ENCODE peak calls at places on chromosomes 5 and 9, in nine cellular contexts. J, Q, I, Y, B, W, O, Z and S are unnamed samples. For H3K27me3, the result is how much of the 10 kb centered on the place peaks cover.

GRCh38 chr9:129702563-129702962 is 37.1 kb downstream of the PRRX2 start:
- DNase-seq in Q (no peak), J (no peak), I (no peak), Z (no peak), B (no peak), Y (no peak), O (no peak), W (no peak), S (peak)

GRCh38 chr9:101587644-101588043 is 7.1 kb downstream of the PPP3R2 start:
- DNase-seq in B (no peak), I (no peak), O (no peak), Z (no peak), J (no peak), Y (no peak), W (no peak), Q (no peak), S (no peak)

GRCh38 chr5:124754206-124754927 is 7.9 kb upstream of the ZNF608 start:
- DNase-seq in Y (no peak), I (no peak), B (no peak), J (no peak), Q (no peak), Z (no peak), O (no peak), W (no peak), S (no peak)

GRCh38 chr5:172659909-172660628 is 19.0 kb downstream of the NEURL1B start:
- DNase-seq in J (no peak), Z (no peak), Q (peak), B (peak), O (no peak), I (peak), W (peak), Y (peak), S (peak)

GRCh38 chr9:94632736-94633135 is 6.6 kb downstream of the FBP1 start:
- DNase-seq in Y (no peak), J (no peak), Z (no peak), I (no peak), O (no peak), B (no peak), Q (no peak), W (no peak), S (no peak)

GRCh38 chr5:99102073-99102697 is 173.4 kb upstream of the CHD1 start:
- DNase-seq in J (no peak), B (no peak), W (no peak), Z (no peak), Q (no peak), I (no peak), O (no peak), Y (no peak), S (no peak)

GRCh38 chr9:116632990-116633441 is 54.1 kb upstream of the TRIM32 start:
- DNase-seq in Z (no peak), B (no peak), Y (no peak), O (no peak), J (no peak), I (no peak), Q (no peak), W (no peak), S (no peak)

GRCh38 chr9:80090317-80090716 is 518.6 kb downstream of the TLE4 start:
- DNase-seq in Y (no peak), I (no peak), O (no peak), J (no peak), B (no peak), Z (no peak), W (no peak), Q (no peak), S (no peak)

GRCh38 chr5:40847525-40847924 is 6.4 kb downstream of the CARD6 start:
- DNase-seq in Q (no peak), I (no peak), B (no peak), O (no peak), Z (no peak), Y (no peak), W (no peak), J (no peak), S (no peak)

GRCh38 chr5:58462623-58463230 is 2.8 kb upstream of the PLK2 start:
- DNase-seq in J (no peak), B (peak), I (peak), W (no peak), O (peak), Z (peak), Y (no peak), Q (peak), S (no peak)

GRCh38 chr5:61230492-61230891 is 68.2 kb upstream of the SMIM15 start:
- DNase-seq in Q (no peak), J (no peak), Z (no peak), O (no peak), B (no peak), W (no peak), I (no peak), Y (no peak), S (no peak)

DNA sequence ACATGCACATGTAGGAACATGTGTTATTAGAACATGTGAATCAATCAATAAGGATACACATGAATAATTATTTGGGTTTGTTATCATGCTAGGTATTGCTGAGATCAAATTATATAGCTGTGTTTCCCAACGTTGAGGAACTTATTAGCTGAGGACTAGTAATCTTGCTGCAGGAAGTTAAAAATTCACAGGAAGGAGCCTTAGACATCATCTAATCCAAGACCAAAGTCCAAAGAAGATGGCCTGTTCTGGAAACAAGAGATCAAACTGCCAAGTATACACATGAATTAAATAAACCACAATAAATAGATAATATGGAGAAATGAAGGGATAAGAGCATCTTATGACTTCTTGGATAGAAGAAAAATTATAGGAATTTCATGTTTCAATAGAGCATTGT is 19.9 kb downstream of the POU5F2 start:
- DNase-seq in B (no peak), W (no peak), Z (no peak), O (no peak), Y (no peak), Q (no peak), J (no peak), I (no peak), S (no peak)
- H3K27me3 ChIP-seq in B (under half), W (under half), Z (under half), O (under half), Y (under half), Q (under half), J (under half), I (under half), S (under half)

GRCh38 chr9:96022445-96023031 is 147.0 kb downstream of the ERCC6L2 start:
- DNase-seq in Y (no peak), Z (no peak), B (peak), W (no peak), J (peak), I (no peak), Q (peak), O (no peak), S (no peak)
- H3K4me3 ChIP-seq in Y (no peak), Z (no peak), B (peak), W (peak), J (peak), I (no peak), Q (peak), O (no peak), S (peak)

DNA sequence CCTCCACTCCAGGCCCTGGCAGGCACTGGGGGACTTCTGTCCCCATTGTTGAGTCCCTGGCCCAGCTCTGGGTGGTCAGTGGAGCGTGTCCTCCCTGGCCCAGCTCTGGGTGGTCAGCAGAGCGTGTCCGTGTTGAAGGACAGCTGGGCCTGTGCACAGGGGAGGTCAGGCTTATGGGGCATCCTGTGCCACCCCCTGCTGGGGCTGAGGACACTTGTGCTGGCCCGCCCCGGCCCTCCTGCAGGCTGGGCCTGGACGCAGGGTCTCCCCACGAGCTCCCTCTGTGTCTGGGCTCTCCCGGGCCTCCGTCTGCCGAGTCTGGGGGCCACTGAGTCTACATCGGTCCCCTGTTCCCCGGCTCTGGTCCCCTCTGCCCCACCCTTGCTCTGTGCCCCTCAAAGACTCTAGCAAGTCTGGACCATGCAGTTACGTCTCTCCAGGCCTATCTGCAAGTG is 11.5 kb upstream of the CLIC3 start:
- DNase-seq in I (no peak), B (no peak), O (no peak), Y (no peak), W (no peak), Q (no peak), J (no peak), Z (no peak), S (no peak)
- TF ChIP-seq CTCF in I (no peak), B (no peak), O (no peak), Y (no peak), W (no peak), Q (no peak), J (no peak), Z (no peak), S (no peak)

DNA sequence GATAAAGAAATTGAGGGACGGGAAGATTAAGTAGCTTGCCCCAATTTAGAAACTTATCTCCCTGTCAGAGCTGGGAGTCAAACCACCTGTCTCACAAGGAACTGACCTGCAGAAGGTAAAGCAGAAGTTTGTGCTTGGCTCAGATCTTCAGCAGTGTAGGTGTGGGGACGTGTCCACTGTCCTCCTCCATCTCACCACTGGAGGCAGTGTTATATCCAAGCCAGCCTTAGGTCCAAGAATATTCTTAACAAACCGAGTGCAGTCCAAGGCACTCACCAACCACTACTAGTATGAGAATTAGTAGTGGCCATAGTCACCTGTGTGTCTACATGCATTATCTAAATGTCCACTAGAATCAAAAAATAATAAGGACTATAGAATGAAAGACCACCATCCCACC is 86.3 kb upstream of the IRX1 start:
- DNase-seq in B (no peak), J (no peak), Z (no peak), Q (no peak), Y (no peak), O (no peak), I (no peak), W (no peak), S (no peak)
- H3K27me3 ChIP-seq in B (under half), J (under half), Z (under half), Q (under half), Y (under half), O (under half), I (under half), W (under half), S (under half)

GRCh38 chr9:14311940-14312572 is 1.9 kb downstream of the NFIB start:
- DNase-seq in I (no peak), Z (peak), W (no peak), Q (no peak), B (no peak), Y (no peak), O (no peak), J (no peak), S (no peak)
- H3K4me3 ChIP-seq in I (peak), Z (peak), W (peak), Q (no peak), B (peak), Y (peak), O (no peak), J (peak), S (peak)

GRCh38 chr5:157951673-157952373 is 92.9 kb upstream of the CLINT1 start:
- DNase-seq in J (no peak), B (peak), Q (no peak), Y (no peak), Z (no peak), I (no peak), W (no peak), O (no peak), S (no peak)

GRCh38 chr5:157949520-157949919 is 90.6 kb upstream of the CLINT1 start:
- DNase-seq in Z (no peak), I (no peak), Y (no peak), J (no peak), B (no peak), W (no peak), Q (no peak), O (no peak), S (no peak)

GRCh38 chr5:157952374-157952685 is 93.4 kb upstream of the CLINT1 start:
- DNase-seq in Y (no peak), Z (no peak), Q (no peak), J (no peak), B (no peak), O (no peak), W (no peak), I (no peak), S (no peak)

GRCh38 chr5:157947156-157947555 is 88.2 kb upstream of the CLINT1 start:
- DNase-seq in Z (peak), W (no peak), I (no peak), Q (no peak), B (no peak), Y (no peak), J (no peak), O (no peak), S (no peak)

GRCh38 chr5:157948738-157949410 is 89.9 kb upstream of the CLINT1 start:
- DNase-seq in J (peak), B (peak), O (peak), Y (peak), I (peak), Q (peak), Z (peak), W (peak), S (peak)
- TF ChIP-seq CTCF in J (peak), B (peak), O (peak), Y (peak), I (peak), Q (peak), Z (peak), W (peak), S (peak)

GRCh38 chr9:84567776-84568175 is 101.8 kb upstream of the NTRK2 start:
- DNase-seq in J (no peak), O (no peak), Q (no peak), W (no peak), Y (no peak), B (no peak), Z (no peak), I (no peak), S (no peak)

GRCh38 chr9:84557751-84558150 is 111.8 kb upstream of the NTRK2 start:
- DNase-seq in Q (no peak), O (no peak), I (no peak), Y (no peak), W (no peak), B (no peak), Z (no peak), J (no peak), S (no peak)

DNA sequence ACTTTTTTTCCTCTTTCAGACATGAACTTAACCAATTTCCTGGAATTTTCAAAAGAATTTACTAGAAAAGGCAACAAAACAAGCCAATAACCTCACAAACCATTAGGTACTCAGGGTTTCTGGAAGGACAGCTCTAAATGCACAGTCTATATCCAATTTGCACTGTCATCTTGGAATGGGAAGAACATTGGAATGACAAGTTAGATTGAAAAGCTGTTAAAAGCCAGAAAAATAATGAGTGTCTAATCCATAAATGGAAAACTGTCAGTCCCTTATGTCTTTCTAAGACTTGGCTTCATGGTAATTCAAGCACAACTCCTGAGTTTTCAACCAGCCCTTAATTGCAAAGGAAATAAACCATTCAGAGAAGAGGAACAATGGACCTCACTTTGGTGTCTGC is 105.8 kb upstream of the NTRK2 start:
- DNase-seq in W (no peak), Q (no peak), Z (no peak), O (no peak), J (no peak), Y (no peak), I (no peak), B (no peak), S (no peak)
- H3K27me3 ChIP-seq in W (under half), Q (under half), Z (under half), O (under half), J (under half), Y (under half), I (under half), B (under half), S (under half)

GRCh38 chr9:93596399-93596798 is 20.0 kb downstream of the PHF2 start:
- DNase-seq in O (no peak), B (no peak), Z (no peak), W (no peak), Y (no peak), I (no peak), J (no peak), Q (no peak), S (no peak)

GRCh38 chr9:93597142-93597706 is 20.8 kb downstream of the PHF2 start:
- DNase-seq in Y (no peak), O (no peak), W (no peak), I (no peak), B (no peak), Z (no peak), J (no peak), Q (no peak), S (no peak)

GRCh38 chr9:93594041-93594756 is 17.8 kb downstream of the PHF2 start:
- DNase-seq in B (peak), Z (no peak), I (no peak), Y (peak), J (no peak), O (no peak), W (peak), Q (no peak), S (peak)

GRCh38 chr9:93595861-93596365 is 19.5 kb downstream of the PHF2 start:
- DNase-seq in O (no peak), Y (no peak), W (peak), I (no peak), Z (no peak), B (no peak), J (no peak), Q (no peak), S (no peak)

GRCh38 chr9:93595461-93595860 is 19.1 kb downstream of the PHF2 start:
- DNase-seq in J (no peak), I (no peak), W (no peak), B (no peak), Y (peak), O (no peak), Z (no peak), Q (no peak), S (no peak)
- H3K4me3 ChIP-seq in J (no peak), I (no peak), W (no peak), B (no peak), Y (no peak), O (no peak), Z (no peak), Q (no peak), S (no peak)

GRCh38 chr9:87083986-87084385 is 136.7 kb upstream of the GAS1 start:
- DNase-seq in I (no peak), Y (no peak), J (no peak), B (no peak), W (no peak), O (no peak), Q (no peak), Z (no peak), S (no peak)

GRCh38 chr9:87084407-87084806 is 137.1 kb upstream of the GAS1 start:
- DNase-seq in B (no peak), I (no peak), Z (no peak), W (no peak), Y (no peak), Q (no peak), J (no peak), O (no peak), S (no peak)

GRCh38 chr9:87081523-87081922 is 134.2 kb upstream of the GAS1 start:
- DNase-seq in J (no peak), Y (no peak), O (no peak), W (no peak), Q (no peak), I (no peak), Z (no peak), B (no peak), S (no peak)

GRCh38 chr9:87077986-87078385 is 130.7 kb upstream of the GAS1 start:
- DNase-seq in Q (no peak), I (no peak), W (no peak), O (no peak), Y (no peak), Z (no peak), B (no peak), J (no peak), S (no peak)

GRCh38 chr9:87080512-87081225 is 133.4 kb upstream of the GAS1 start:
- DNase-seq in W (no peak), J (no peak), I (no peak), Y (no peak), B (peak), O (no peak), Q (no peak), Z (no peak), S (no peak)
- TF ChIP-seq CTCF in W (no peak), J (peak), I (no peak), Y (no peak), B (peak), O (peak), Q (peak), Z (no peak), S (no peak)

GRCh38 chr9:21287280-21287679 is 17.8 kb downstream of the IFNA5 start:
- DNase-seq in Y (no peak), Q (no peak), B (no peak), I (no peak), Z (no peak), J (no peak), O (no peak), W (no peak), S (no peak)
- H3K27me3 ChIP-seq in Y (under half), Q (under half), B (under half), I (under half), Z (under half), J (under half), O (under half), W (under half), S (under half)